ENCODE peak calls at places on chromosome 16, in seven cellular contexts. M, D, B, G, K, U and P are unnamed samples.

GRCh38 chr16:54362801-54363200 is 76.2 kb upstream of the IRX3 start:
- DNase-seq in G (no peak), K (no peak), B (no peak), M (no peak), D (no peak), U (no peak), P (no peak)

GRCh38 chr16:83990492-83990891 is 22.4 kb downstream of the NECAB2 start:
- DNase-seq in U (no peak), D (no peak), M (no peak), B (no peak), K (no peak), G (no peak), P (no peak)

GRCh38 chr16:25210758-25211157 is 6.0 kb upstream of the AQP8 start:
- DNase-seq in M (no peak), K (no peak), U (peak; percentile 41), D (no peak), G (no peak), B (peak; percentile 68), P (no peak)

GRCh38 chr16:50297301-50298074 is 31.1 kb downstream of the ADCY7 start:
- DNase-seq in D (peak; percentile 63), U (no peak), B (no peak), M (peak; percentile 48), K (no peak), G (no peak), P (no peak)

GRCh38 chr16:1678500-1679098 is 520 bp downstream of the JPT2 start:
- DNase-seq in M (no peak), B (peak; percentile 63), K (peak; percentile 71), G (no peak), U (no peak), D (peak; percentile 66), P (peak; percentile 64)

GRCh38 chr16:25097304-25097988 is 14.1 kb upstream of the LCMT1 start:
- DNase-seq in U (peak; percentile 21), M (no peak), G (no peak), B (peak; percentile 44), K (no peak), D (no peak), P (peak; percentile 58)

GRCh38 chr16:66484453-66485213 is 57.5 kb downstream of the BEAN1 start:
- DNase-seq in G (no peak), U (no peak), K (peak; percentile 61), M (no peak), B (no peak), D (no peak), P (no peak)

GRCh38 chr16:25912321-25912720 is 220.6 kb downstream of the HS3ST4 start:
- DNase-seq in U (no peak), K (no peak), M (no peak), B (no peak), D (no peak), G (no peak), P (no peak)

GRCh38 chr16:47664653-47665325 is 203.7 kb downstream of the PHKB start:
- DNase-seq in G (no peak), K (no peak), B (peak; percentile 8), M (no peak), U (peak; percentile 14), D (no peak), P (peak; percentile 18)

GRCh38 chr16:71882505-71883192 is 1.3 kb downstream of the ZNF821 start:
- DNase-seq in M (no peak), B (peak; percentile 89), D (peak; percentile 78), K (peak; percentile 87), U (peak; percentile 79), G (peak; percentile 74), P (peak; percentile 95)
- H3K4me3 ChIP-seq in M (peak overlapping the region; percentile 81), B (peak overlapping the region; percentile 84), D (peak overlapping the region; percentile 79), K (peak overlapping the region; percentile 87), U (peak overlapping the region; percentile 72), G (peak overlapping the region; percentile 76), P (peak overlapping the region; percentile 75)

GRCh38 chr16:69112285-69113129 is 7.1 kb downstream of the HAS3 start:
- DNase-seq in M (peak; percentile 82), B (peak; percentile 70), G (no peak), D (peak; percentile 91), K (no peak), U (no peak), P (peak; percentile 44)

GRCh38 chr16:69110406-69110805 is 5.0 kb downstream of the HAS3 start:
- DNase-seq in B (no peak), D (no peak), M (peak; percentile 15), G (no peak), K (no peak), U (no peak), P (no peak)

GRCh38 chr16:69111216-69111615 is 5.8 kb downstream of the HAS3 start:
- DNase-seq in U (no peak), K (no peak), D (no peak), B (no peak), G (no peak), M (peak; percentile 36), P (no peak)

GRCh38 chr16:69113216-69113615 is 7.8 kb downstream of the HAS3 start:
- DNase-seq in B (no peak), M (peak; percentile 39), G (no peak), K (no peak), D (no peak), U (no peak), P (no peak)

DNA sequence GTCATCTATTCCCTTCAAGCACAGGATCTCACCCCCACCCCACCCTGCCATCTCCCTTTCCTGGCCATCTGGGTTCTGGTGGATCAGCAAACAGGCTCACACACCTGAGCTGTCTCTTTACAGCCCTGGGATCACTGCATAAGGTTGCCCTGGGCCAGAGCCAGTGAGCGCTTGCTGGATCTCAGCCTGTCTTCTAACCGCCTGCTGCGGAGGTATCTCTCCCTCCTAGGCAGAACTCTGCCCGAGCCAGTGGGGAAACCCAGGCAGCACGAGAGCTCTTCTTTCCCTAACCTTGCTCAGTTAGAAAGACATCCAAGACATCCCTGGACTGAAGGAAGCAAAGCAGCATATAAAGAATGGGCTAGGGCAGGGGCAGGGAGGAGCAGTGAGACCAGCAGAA is 6.4 kb downstream of the HAS3 start:
- DNase-seq in M (peak; percentile 50), B (no peak), K (no peak), U (no peak), G (no peak), D (no peak), P (no peak)
- H3K4me3 ChIP-seq in M (no peak overlapping the region), B (no peak overlapping the region), K (no peak overlapping the region), U (no peak overlapping the region), G (no peak overlapping the region), D (no peak overlapping the region), P (no peak overlapping the region)

GRCh38 chr16:90078594-90078895 is 1.4 kb upstream of the PRDM7 start:
- DNase-seq in G (no peak), U (no peak), K (no peak), D (no peak), M (no peak), B (no peak), P (no peak)

GRCh38 chr16:90081606-90081970 is 4.5 kb upstream of the PRDM7 start:
- DNase-seq in G (no peak), B (no peak), D (no peak), M (no peak), U (no peak), K (no peak), P (no peak)

GRCh38 chr16:90077757-90078593 is 844 bp upstream of the PRDM7 start:
- DNase-seq in U (peak; percentile 44), D (peak; percentile 62), M (no peak), G (no peak), B (peak; percentile 49), K (no peak), P (peak; percentile 41)

GRCh38 chr16:90072442-90073105 is 4.6 kb downstream of the PRDM7 start:
- DNase-seq in K (no peak), U (no peak), M (no peak), B (no peak), D (no peak), G (no peak), P (no peak)

DNA sequence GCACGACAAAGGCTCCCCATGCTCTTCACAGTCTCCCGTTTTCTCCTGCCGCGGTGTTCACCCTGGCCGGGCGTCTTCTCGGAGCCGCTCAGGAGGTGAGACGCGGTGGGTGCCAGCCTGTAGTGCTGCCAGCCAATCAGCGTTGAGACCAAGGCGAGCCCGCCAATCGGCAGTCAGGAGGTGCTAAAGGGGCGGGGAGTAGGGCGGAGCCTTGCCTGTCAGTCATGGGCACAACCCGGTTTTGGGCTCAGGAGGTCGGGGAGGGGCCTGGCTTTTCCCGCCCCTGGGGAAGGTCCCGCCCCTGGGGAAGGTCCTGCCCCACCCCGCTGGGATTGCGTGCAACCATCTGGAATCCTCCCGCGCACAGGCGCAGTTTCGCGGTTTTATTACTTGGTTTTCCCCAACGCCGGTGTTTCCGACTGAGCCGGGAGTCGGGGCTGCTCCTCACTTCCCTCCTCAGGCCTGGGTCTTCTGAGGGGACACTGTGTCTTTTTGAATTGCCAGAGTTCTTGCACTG is at the start of gene PRDM7:
- DNase-seq in M (peak; percentile 98), D (peak; percentile 99), B (peak; percentile 97), K (peak; percentile 91), G (peak; percentile 74), U (peak; percentile 95), P (peak; percentile 96)
- H3K4me3 ChIP-seq in M (peak within 1 kb of the TSS; percentile 47), D (peak within 1 kb of the TSS; percentile 37), B (peak within 1 kb of the TSS; percentile 24), K (peak within 1 kb of the TSS; percentile 38), G (peak within 1 kb of the TSS; percentile 2), U (peak within 1 kb of the TSS; percentile 38), P (peak within 1 kb of the TSS; percentile 78)

DNA sequence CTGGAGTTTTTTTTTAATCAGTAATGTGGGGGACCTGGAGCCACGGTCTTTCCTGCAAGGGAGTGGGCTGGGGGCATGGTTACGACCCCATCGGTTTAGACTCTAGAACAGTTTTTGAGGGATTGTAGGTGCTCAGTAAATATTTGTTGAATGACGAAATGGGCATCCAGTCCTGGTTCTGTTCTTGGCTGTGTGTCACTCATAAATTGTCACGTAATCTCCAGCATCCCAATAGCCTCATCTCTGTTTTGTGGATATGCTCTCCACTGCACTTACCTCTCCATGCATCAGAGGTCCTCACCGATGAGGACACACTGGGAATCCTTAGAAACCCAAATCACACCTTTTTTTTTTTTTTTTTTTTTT is 497 bp upstream of the SLC38A7 start:
- DNase-seq in D (peak; percentile 16), B (no peak), K (no peak), U (no peak), M (no peak), G (no peak), P (no peak)
- H3K4me3 ChIP-seq in D (no peak overlapping the region), B (peak overlapping the region; percentile 98), K (peak overlapping the region; percentile 86), U (no peak overlapping the region), M (peak overlapping the region; percentile 98), G (peak overlapping the region; percentile 85), P (peak overlapping the region; percentile 97)

DNA sequence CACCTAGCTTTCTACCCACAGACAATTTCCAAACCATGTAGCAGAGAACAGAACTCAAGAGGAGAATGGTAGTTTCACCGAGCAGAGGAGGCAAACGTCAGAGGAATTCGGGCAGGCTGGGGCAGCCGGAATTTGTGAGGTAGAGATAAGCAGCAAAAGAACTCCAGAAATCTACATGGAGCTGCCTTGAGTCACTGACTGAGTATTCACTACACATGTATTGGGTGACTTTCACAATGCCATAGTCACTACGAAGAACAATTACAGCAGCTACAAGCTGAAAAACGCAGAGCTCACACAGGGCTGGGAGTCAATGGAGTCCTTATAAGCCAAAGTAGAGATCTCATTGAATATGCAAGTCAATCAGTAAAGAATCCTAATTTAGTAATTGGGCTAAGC is 13.4 kb downstream of the CMC2 start:
- DNase-seq in D (no peak), B (peak; percentile 88), G (no peak), K (peak; percentile 69), U (peak; percentile 90), M (no peak), P (peak; percentile 91)
- H3K4me3 ChIP-seq in D (no peak overlapping the region), B (peak overlapping the region; percentile 34), G (no peak overlapping the region), K (peak overlapping the region; percentile 21), U (peak overlapping the region; percentile 26), M (no peak overlapping the region), P (peak overlapping the region; percentile 64)